ENCODE peak calls at places on chromosomes 7 and 10, in six cellular contexts. L is anterior cingulate cortex, D is left kidney, Q is NCI-H1694 treated with DMSO at 0.1 percent for 48 hours, F is cardiac muscle cell, J is Calu3. V is an unnamed sample.

GRCh38 chr7:101891936-101892640 is 74.7 kb downstream of the CUX1 start:
- DNase-seq in L (no peak), D (no peak), Q (no peak), F (peak), J (no peak), V (peak)

GRCh38 chr7:136405931-136406777 is 429.0 kb upstream of the MTPN start:
- DNase-seq in L (no peak), D (peak), Q (peak), F (peak), J (peak), V (no peak)

GRCh38 chr7:127986581-127987461 is 44.4 kb downstream of the LRRC4 start:
- DNase-seq in L (no peak), D (no peak), Q (no peak), F (peak), J (no peak), V (no peak)

GRCh38 chr7:69967152-69967591 is 368.9 kb downstream of the AUTS2 start:
- DNase-seq in L (no peak), D (peak), Q (no peak), F (peak), J (no peak), V (peak)

GRCh38 chr7:138257459-138258193 is 181.4 kb downstream of the AKR1D1 start:
- DNase-seq in L (no peak), D (peak), Q (no peak), F (peak), J (peak), V (no peak)

GRCh38 chr7:92633211-92633906 is 43.2 kb upstream of the FAM133B start:
- DNase-seq in L (no peak), D (peak), Q (no peak), F (peak), J (peak), V (no peak)

GRCh38 chr10:3785849-3786290 is 861 bp upstream of the KLF6 start:
- DNase-seq in L (no peak), D (peak), Q (no peak), F (peak), J (peak), V (no peak)

GRCh38 chr7:99525713-99526440 is 21.4 kb downstream of the ZKSCAN5 start:
- DNase-seq in L (no peak), D (no peak), Q (no peak), F (no peak), J (peak), V (no peak)

GRCh38 chr7:51428226-51428887 is 111.7 kb upstream of the COBL start:
- DNase-seq in L (no peak), D (peak), Q (no peak), F (no peak), J (peak), V (no peak)

GRCh38 chr7:34015656-34016055 is 110.3 kb downstream of the BMPER start:
- DNase-seq in L (no peak), D (no peak), Q (no peak), F (no peak), J (no peak), V (no peak)

GRCh38 chr7:115037128-115037802 is 115.4 kb downstream of the MDFIC start:
- DNase-seq in L (no peak), D (no peak), Q (no peak), F (peak), J (no peak), V (no peak)

GRCh38 chr10:82874671-82875070 is 999.7 kb downstream of the NRG3 start:
- DNase-seq in L (no peak), D (no peak), Q (no peak), F (no peak), J (no peak), V (no peak)

GRCh38 chr7:11758627-11759111 is 73.3 kb downstream of the THSD7A start:
- DNase-seq in L (no peak), D (no peak), Q (no peak), F (peak), J (no peak), V (no peak)

GRCh38 chr10:60444494-60445064 is 54.9 kb upstream of the ANK3 start:
- DNase-seq in L (no peak), D (peak), Q (peak), F (peak), J (no peak), V (no peak)